ENCODE peak calls at places on chromosomes 6 and 20, in eight cellular contexts. M is stomach; V is hippocampal formation; X is CD8-positive, alpha-beta T cell; A is HEK293T; R is HT1080; W is mesothelial cell of epicardium; K is GM23338. E is an unnamed sample.

GRCh38 chr20:22223251-22223650 is 361.1 kb downstream of the FOXA2 start:
- DNase-seq in A (no peak), M (no peak), W (no peak), R (no peak), K (no peak), V (no peak), X (no peak), E (no peak)

GRCh38 chr6:154169193-154169847 is 130.3 kb downstream of the OPRM1 start:
- DNase-seq in X (no peak), K (no peak), R (peak; percentile 55), A (no peak), W (no peak), V (no peak), M (no peak), E (no peak)

GRCh38 chr6:45644720-45645119 is 267.0 kb upstream of the SUPT3H start:
- DNase-seq in M (no peak), W (no peak), K (peak; percentile 48), A (no peak), X (no peak), V (no peak), R (no peak), E (no peak)

GRCh38 chr20:8156603-8157079 is 24.6 kb downstream of the PLCB1 start:
- DNase-seq in X (no peak), A (no peak), R (peak; percentile 42), K (no peak), M (no peak), V (no peak), W (no peak), E (peak; percentile 27)

GRCh38 chr6:163571730-163572129 is 157.2 kb downstream of the QKI start:
- DNase-seq in V (no peak), W (no peak), X (no peak), R (no peak), K (no peak), A (no peak), M (no peak), E (peak; percentile 52)

GRCh38 chr6:7479801-7480266 is 61.6 kb upstream of the DSP start:
- DNase-seq in A (peak; percentile 25), W (no peak), X (no peak), K (no peak), V (no peak), R (peak; percentile 54), M (peak; percentile 50), E (peak; percentile 100)

GRCh38 chr6:121652223-121652622 is 216.8 kb downstream of the GJA1 start:
- DNase-seq in R (peak; percentile 15), V (no peak), W (no peak), A (no peak), M (no peak), K (no peak), X (no peak), E (no peak)

GRCh38 chr20:49395183-49395582 is 87.3 kb downstream of the KCNB1 start:
- DNase-seq in A (no peak), X (no peak), V (no peak), K (no peak), W (no peak), M (no peak), R (no peak), E (no peak)

GRCh38 chr6:97947841-97948240 is 664.8 kb upstream of the MMS22L start:
- DNase-seq in R (peak; percentile 94), V (no peak), X (no peak), K (no peak), W (no peak), M (peak; percentile 71), A (no peak), E (peak; percentile 99)

GRCh38 chr20:21450572-21450971 is 53.2 kb upstream of the NKX2-4 start:
- DNase-seq in V (no peak), W (no peak), R (peak; percentile 53), M (no peak), X (no peak), K (no peak), A (no peak), E (peak; percentile 61)

GRCh38 chr20:32037929-32038328 is 14.1 kb upstream of the HCK start:
- DNase-seq in R (peak; percentile 51), M (no peak), A (no peak), X (no peak), W (no peak), K (no peak), V (no peak), E (peak; percentile 48)

E was measured in bronchial epithelial cell.